ENCODE peak calls at places on chromosomes 4 and X, in nine cellular contexts. One of them, this sample, is unnamed.
A peak's percentile ranks its signal among the peaks of the same experiment; 100 is the strongest.

GRCh38 chrX:132876509-132876837 is 82.0 kb downstream of the HS6ST2 start:
- DNase-seq in spleen: no peak
- DNase-seq in mammary epithelial cell: no peak
- DNase-seq in A549: no peak
- DNase-seq in CD4-positive, alpha-beta memory T cell: no peak
- DNase-seq in cardiac muscle cell: peak; percentile 47
- DNase-seq in AG04450: no peak
- DNase-seq in WERI-Rb-1: no peak
- DNase-seq in ovary: peak; percentile 25
- DNase-seq in this sample: peak; percentile 13

GRCh38 chr4:122765702-122766352 is 33.3 kb downstream of the BBS12 start:
- DNase-seq in ovary: no peak
- DNase-seq in WERI-Rb-1: no peak
- DNase-seq in mammary epithelial cell: peak; percentile 76
- DNase-seq in cardiac muscle cell: no peak
- DNase-seq in CD4-positive, alpha-beta memory T cell: no peak
- DNase-seq in spleen: no peak
- DNase-seq in AG04450: no peak
- DNase-seq in A549: peak; percentile 73
- DNase-seq in this sample: no peak

GRCh38 chr4:181971411-181971810 is 271.8 kb upstream of the TENM3 start:
- DNase-seq in cardiac muscle cell: no peak
- DNase-seq in spleen: no peak
- DNase-seq in mammary epithelial cell: peak; percentile 31
- DNase-seq in ovary: no peak
- DNase-seq in AG04450: no peak
- DNase-seq in WERI-Rb-1: no peak
- DNase-seq in CD4-positive, alpha-beta memory T cell: no peak
- DNase-seq in A549: no peak
- DNase-seq in this sample: no peak

GRCh38 chr4:24770111-24770584 is 25.2 kb upstream of the SOD3 start:
- DNase-seq in cardiac muscle cell: peak; percentile 4
- DNase-seq in ovary: no peak
- DNase-seq in spleen: no peak
- DNase-seq in CD4-positive, alpha-beta memory T cell: no peak
- DNase-seq in WERI-Rb-1: peak; percentile 96
- DNase-seq in AG04450: peak; percentile 77
- DNase-seq in mammary epithelial cell: peak; percentile 94
- DNase-seq in A549: peak; percentile 1
- DNase-seq in this sample: no peak

GRCh38 chrX:47900833-47901232 is 64.1 kb downstream of the ZNF81 start:
- DNase-seq in mammary epithelial cell: no peak
- DNase-seq in spleen: no peak
- DNase-seq in WERI-Rb-1: no peak
- DNase-seq in CD4-positive, alpha-beta memory T cell: no peak
- DNase-seq in cardiac muscle cell: no peak
- DNase-seq in AG04450: no peak
- DNase-seq in A549: no peak
- DNase-seq in ovary: no peak
- DNase-seq in this sample: no peak

GRCh38 chr4:99447079-99447478 is 11.9 kb upstream of the ADH7 start:
- DNase-seq in CD4-positive, alpha-beta memory T cell: no peak
- DNase-seq in mammary epithelial cell: peak; percentile 72
- DNase-seq in AG04450: peak; percentile 7
- DNase-seq in WERI-Rb-1: peak; percentile 18
- DNase-seq in A549: peak; percentile 72
- DNase-seq in cardiac muscle cell: no peak
- DNase-seq in ovary: no peak
- DNase-seq in spleen: no peak
- DNase-seq in this sample: no peak

GRCh38 chr4:120557372-120557771 is 365.2 kb downstream of the PRDM5 start:
- DNase-seq in AG04450: no peak
- DNase-seq in WERI-Rb-1: no peak
- DNase-seq in cardiac muscle cell: no peak
- DNase-seq in CD4-positive, alpha-beta memory T cell: no peak
- DNase-seq in A549: no peak
- DNase-seq in mammary epithelial cell: no peak
- DNase-seq in spleen: no peak
- DNase-seq in ovary: no peak
- DNase-seq in this sample: no peak

GRCh38 chr4:141132689-141133145 is 552 bp downstream of the RNF150 start:
- DNase-seq in AG04450: no peak
- DNase-seq in cardiac muscle cell: peak; percentile 73
- DNase-seq in ovary: peak; percentile 58
- DNase-seq in mammary epithelial cell: no peak
- DNase-seq in CD4-positive, alpha-beta memory T cell: no peak
- DNase-seq in A549: no peak
- DNase-seq in WERI-Rb-1: no peak
- DNase-seq in spleen: peak; percentile 76
- DNase-seq in this sample: peak; percentile 42

GRCh38 chr4:101018836-101019235 is 328.5 kb downstream of the PPP3CA start:
- DNase-seq in cardiac muscle cell: no peak
- DNase-seq in WERI-Rb-1: no peak
- DNase-seq in A549: no peak
- DNase-seq in mammary epithelial cell: no peak
- DNase-seq in CD4-positive, alpha-beta memory T cell: no peak
- DNase-seq in spleen: no peak
- DNase-seq in AG04450: no peak
- DNase-seq in ovary: no peak
- DNase-seq in this sample: no peak

GRCh38 chrX:104564921-104565703 is 887 bp upstream of the IL1RAPL2 start:
- DNase-seq in WERI-Rb-1: no peak
- DNase-seq in spleen: no peak
- DNase-seq in mammary epithelial cell: peak; percentile 23
- DNase-seq in A549: no peak
- DNase-seq in AG04450: no peak
- DNase-seq in cardiac muscle cell: no peak
- DNase-seq in ovary: no peak
- DNase-seq in CD4-positive, alpha-beta memory T cell: no peak
- DNase-seq in this sample: no peak

GRCh38 chrX:104567506-104567905 is 1.5 kb downstream of the IL1RAPL2 start:
- DNase-seq in ovary: no peak
- DNase-seq in mammary epithelial cell: no peak
- DNase-seq in cardiac muscle cell: no peak
- DNase-seq in WERI-Rb-1: no peak
- DNase-seq in A549: no peak
- DNase-seq in CD4-positive, alpha-beta memory T cell: no peak
- DNase-seq in AG04450: no peak
- DNase-seq in spleen: no peak
- DNase-seq in this sample: no peak

GRCh38 chrX:104566921-104567501 is 1.0 kb downstream of the IL1RAPL2 start:
- DNase-seq in AG04450: no peak
- DNase-seq in spleen: no peak
- DNase-seq in cardiac muscle cell: peak; percentile 51
- DNase-seq in mammary epithelial cell: peak; percentile 29
- DNase-seq in ovary: no peak
- DNase-seq in CD4-positive, alpha-beta memory T cell: no peak
- DNase-seq in A549: no peak
- DNase-seq in WERI-Rb-1: no peak
- DNase-seq in this sample: no peak

GRCh38 chrX:104564335-104564734 is 1.7 kb upstream of the IL1RAPL2 start:
- DNase-seq in AG04450: no peak
- DNase-seq in A549: no peak
- DNase-seq in spleen: no peak
- DNase-seq in ovary: no peak
- DNase-seq in mammary epithelial cell: no peak
- DNase-seq in WERI-Rb-1: no peak
- DNase-seq in cardiac muscle cell: no peak
- DNase-seq in CD4-positive, alpha-beta memory T cell: no peak
- DNase-seq in this sample: no peak

DNA sequence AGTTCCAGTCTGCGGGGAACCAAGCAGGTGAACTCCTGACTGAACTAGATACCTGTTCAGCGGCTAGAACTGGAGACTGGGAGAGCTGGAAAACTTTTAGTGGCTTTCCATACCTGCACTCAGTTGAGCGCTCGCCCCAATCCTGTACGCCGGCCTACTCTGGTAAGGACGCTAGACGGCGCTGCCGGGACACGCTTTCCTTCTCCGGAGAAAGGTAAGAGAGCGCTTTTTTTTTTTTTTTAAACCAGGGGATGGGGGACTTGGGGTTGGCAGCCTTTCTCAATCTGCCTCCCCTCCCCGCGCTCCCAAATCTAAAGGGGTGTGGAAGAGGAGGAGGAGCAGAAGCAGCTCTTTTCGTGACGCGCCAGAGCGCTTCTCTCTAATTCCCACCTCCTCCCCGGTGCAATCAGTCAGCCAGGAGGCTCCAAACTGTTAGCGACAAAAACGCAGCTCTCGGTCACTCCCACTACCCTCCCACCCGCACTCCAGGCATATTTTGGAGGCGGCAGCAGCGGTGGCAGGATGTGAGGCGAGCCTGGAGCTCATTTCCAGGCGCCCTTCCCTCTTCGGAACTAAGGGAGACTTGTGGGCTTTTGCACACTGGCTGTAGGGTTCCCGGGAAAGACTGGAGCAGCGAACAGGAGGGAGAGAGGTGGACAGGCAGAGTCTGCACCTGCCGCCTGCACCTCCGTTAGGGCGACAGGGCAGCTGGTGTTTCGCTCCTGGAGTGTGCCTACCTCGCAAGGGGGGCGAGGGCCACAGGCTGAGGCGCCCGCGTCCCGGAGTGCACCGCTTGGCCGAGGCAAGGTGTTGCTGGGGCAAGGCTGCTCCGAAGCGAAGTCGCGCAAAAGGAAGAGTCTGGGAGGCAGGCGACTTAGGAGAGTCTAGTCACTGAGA is at the start of gene IL1RAPL2:
- DNase-seq in A549: peak; percentile 37
- DNase-seq in mammary epithelial cell: peak; percentile 58
- DNase-seq in AG04450: no peak
- DNase-seq in cardiac muscle cell: peak; percentile 89
- DNase-seq in WERI-Rb-1: peak; percentile 38
- DNase-seq in CD4-positive, alpha-beta memory T cell: no peak
- DNase-seq in ovary: no peak
- DNase-seq in spleen: no peak
- DNase-seq in this sample: peak; percentile 54
- H3K4me3 ChIP-seq in A549: peak within 1 kb of the TSS; percentile 20
- H3K4me3 ChIP-seq in mammary epithelial cell: peak within 1 kb of the TSS; percentile 55
- H3K4me3 ChIP-seq in AG04450: no peak within 1 kb of the TSS
- H3K4me3 ChIP-seq in cardiac muscle cell: peak within 1 kb of the TSS; percentile 41
- H3K4me3 ChIP-seq in WERI-Rb-1: no peak within 1 kb of the TSS
- H3K4me3 ChIP-seq in CD4-positive, alpha-beta memory T cell: no peak within 1 kb of the TSS
- H3K4me3 ChIP-seq in ovary: no peak within 1 kb of the TSS
- H3K4me3 ChIP-seq in spleen: no peak within 1 kb of the TSS
- H3K4me3 ChIP-seq in this sample: no peak within 1 kb of the TSS

DNA sequence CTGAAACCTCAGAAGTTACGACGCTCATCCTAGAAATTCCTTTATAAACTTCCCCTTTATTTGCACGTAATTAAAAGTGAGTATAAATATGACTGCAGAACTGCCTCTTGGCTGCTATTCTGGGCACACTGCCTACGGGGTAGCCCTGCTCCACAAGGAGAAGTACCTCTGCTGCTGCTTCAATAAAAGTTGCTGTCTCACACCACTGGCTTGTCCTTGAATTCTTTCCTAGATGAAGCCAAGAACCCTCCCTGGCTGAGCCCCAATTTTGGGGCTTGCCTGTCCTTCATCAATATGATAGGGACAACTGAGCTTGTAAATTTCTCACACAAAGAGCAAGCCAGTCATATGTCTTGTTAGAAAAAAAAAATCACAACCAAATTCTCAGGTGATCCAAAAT is 115.8 kb downstream of the VEGFC start:
- DNase-seq in cardiac muscle cell: no peak
- DNase-seq in spleen: no peak
- DNase-seq in AG04450: no peak
- DNase-seq in CD4-positive, alpha-beta memory T cell: no peak
- DNase-seq in A549: no peak
- DNase-seq in mammary epithelial cell: no peak
- DNase-seq in ovary: no peak
- DNase-seq in WERI-Rb-1: no peak
- DNase-seq in this sample: peak; percentile 17
- H3K27ac ChIP-seq in cardiac muscle cell: no peak overlapping the region
- H3K27ac ChIP-seq in spleen: no peak overlapping the region
- H3K27ac ChIP-seq in AG04450: no peak overlapping the region
- H3K27ac ChIP-seq in CD4-positive, alpha-beta memory T cell: no peak overlapping the region
- H3K27ac ChIP-seq in A549: no peak overlapping the region
- H3K27ac ChIP-seq in mammary epithelial cell: no peak overlapping the region
- H3K27ac ChIP-seq in ovary: no peak overlapping the region
- H3K27ac ChIP-seq in WERI-Rb-1: no peak overlapping the region
- H3K27ac ChIP-seq in this sample: no peak overlapping the region

GRCh38 chrX:22627576-22627975 is 354.9 kb downstream of the CBLL2 start:
- DNase-seq in AG04450: no peak
- DNase-seq in mammary epithelial cell: no peak
- DNase-seq in WERI-Rb-1: no peak
- DNase-seq in CD4-positive, alpha-beta memory T cell: no peak
- DNase-seq in spleen: no peak
- DNase-seq in cardiac muscle cell: no peak
- DNase-seq in A549: no peak
- DNase-seq in ovary: no peak
- DNase-seq in this sample: no peak

GRCh38 chrX:22628275-22628674 is 355.6 kb downstream of the CBLL2 start:
- DNase-seq in mammary epithelial cell: no peak
- DNase-seq in ovary: no peak
- DNase-seq in A549: no peak
- DNase-seq in spleen: no peak
- DNase-seq in AG04450: no peak
- DNase-seq in cardiac muscle cell: peak; percentile 59
- DNase-seq in CD4-positive, alpha-beta memory T cell: no peak
- DNase-seq in WERI-Rb-1: no peak
- DNase-seq in this sample: peak; percentile 34

GRCh38 chrX:22634081-22634480 is 361.4 kb downstream of the CBLL2 start:
- DNase-seq in cardiac muscle cell: no peak
- DNase-seq in mammary epithelial cell: peak; percentile 39
- DNase-seq in A549: no peak
- DNase-seq in spleen: no peak
- DNase-seq in ovary: no peak
- DNase-seq in CD4-positive, alpha-beta memory T cell: no peak
- DNase-seq in WERI-Rb-1: no peak
- DNase-seq in AG04450: peak; percentile 16
- DNase-seq in this sample: peak; percentile 27

GRCh38 chrX:22634751-22635150 is 362.0 kb downstream of the CBLL2 start:
- DNase-seq in mammary epithelial cell: no peak
- DNase-seq in CD4-positive, alpha-beta memory T cell: no peak
- DNase-seq in AG04450: no peak
- DNase-seq in A549: no peak
- DNase-seq in cardiac muscle cell: no peak
- DNase-seq in ovary: no peak
- DNase-seq in WERI-Rb-1: no peak
- DNase-seq in spleen: no peak
- DNase-seq in this sample: no peak

GRCh38 chrX:22629105-22629725 is 356.5 kb downstream of the CBLL2 start:
- DNase-seq in ovary: no peak
- DNase-seq in CD4-positive, alpha-beta memory T cell: no peak
- DNase-seq in A549: no peak
- DNase-seq in WERI-Rb-1: no peak
- DNase-seq in mammary epithelial cell: peak; percentile 65
- DNase-seq in AG04450: peak; percentile 21
- DNase-seq in cardiac muscle cell: no peak
- DNase-seq in spleen: no peak
- DNase-seq in this sample: no peak
- H3K4me3 ChIP-seq in ovary: no peak overlapping the region
- H3K4me3 ChIP-seq in CD4-positive, alpha-beta memory T cell: no peak overlapping the region
- H3K4me3 ChIP-seq in A549: no peak overlapping the region
- H3K4me3 ChIP-seq in WERI-Rb-1: no peak overlapping the region
- H3K4me3 ChIP-seq in mammary epithelial cell: no peak overlapping the region
- H3K4me3 ChIP-seq in AG04450: no peak overlapping the region
- H3K4me3 ChIP-seq in cardiac muscle cell: no peak overlapping the region
- H3K4me3 ChIP-seq in spleen: no peak overlapping the region
- H3K4me3 ChIP-seq in this sample: no peak overlapping the region

DNA sequence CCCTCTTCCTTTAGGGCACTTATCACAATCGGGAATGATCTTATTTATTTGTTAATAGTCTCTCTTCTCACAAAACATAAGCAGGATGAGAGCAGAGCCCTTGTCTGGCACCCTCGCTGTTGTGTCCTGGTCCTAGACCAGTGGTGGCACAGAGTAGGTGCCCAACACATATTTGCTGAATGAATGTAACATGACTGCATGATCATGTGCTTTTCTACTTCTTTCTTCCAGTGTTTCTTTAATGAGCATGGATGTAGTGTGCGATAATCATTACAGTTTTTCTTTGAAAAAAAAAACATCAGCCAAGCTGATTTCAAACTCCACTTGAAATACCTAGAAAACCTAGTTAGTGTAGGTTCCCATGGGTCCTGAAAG is 164.1 kb downstream of the CHIC2 start:
- DNase-seq in spleen: no peak
- DNase-seq in cardiac muscle cell: no peak
- DNase-seq in mammary epithelial cell: no peak
- DNase-seq in ovary: no peak
- DNase-seq in AG04450: no peak
- DNase-seq in CD4-positive, alpha-beta memory T cell: no peak
- DNase-seq in A549: no peak
- DNase-seq in WERI-Rb-1: no peak
- DNase-seq in this sample: no peak
- H3K27ac ChIP-seq in spleen: peak overlapping the region; percentile 30
- H3K27ac ChIP-seq in cardiac muscle cell: no peak overlapping the region
- H3K27ac ChIP-seq in mammary epithelial cell: no peak overlapping the region
- H3K27ac ChIP-seq in ovary: no peak overlapping the region
- H3K27ac ChIP-seq in AG04450: peak overlapping the region; percentile 75
- H3K27ac ChIP-seq in CD4-positive, alpha-beta memory T cell: no peak overlapping the region
- H3K27ac ChIP-seq in A549: no peak overlapping the region
- H3K27ac ChIP-seq in WERI-Rb-1: no peak overlapping the region
- H3K27ac ChIP-seq in this sample: no peak overlapping the region